ENCODE peak calls at places on chromosome 22, in four cellular contexts. M is K562, V is Panc1, Z is HepG2. K is an unnamed sample.

GRCh38 chr22:40922484-40923303 is 28.5 kb upstream of the RBX1 start:
- DNase-seq in M (peak), V (peak), Z (peak), K (peak)

GRCh38 chr22:26751217-26751616 is 93.8 kb downstream of the MIAT start:
- DNase-seq in M (no peak), V (no peak), Z (no peak), K (no peak)

GRCh38 chr22:21755855-21756284 is 20.3 kb upstream of the YPEL1 start:
- DNase-seq in M (peak), V (no peak), Z (peak), K (no peak)

GRCh38 chr22:22395230-22395629 is 113.3 kb downstream of the ZNF280B start:
- DNase-seq in M (peak), V (no peak), Z (no peak), K (no peak)

GRCh38 chr22:29773233-29773632 is 6.1 kb downstream of the UQCR10 start:
- DNase-seq in M (no peak), V (no peak), Z (no peak), K (peak)

GRCh38 chr22:18156878-18157713 is 7.1 kb downstream of the USP18 start:
- DNase-seq in M (peak), V (no peak), Z (peak), K (peak)

GRCh38 chr22:35053060-35053835 is 12.7 kb upstream of the ISX start:
- DNase-seq in M (no peak), V (no peak), Z (no peak), K (no peak)

GRCh38 chr22:24409707-24410106 is 17.7 kb upstream of the ADORA2A start:
- DNase-seq in M (no peak), V (no peak), Z (no peak), K (no peak)

GRCh38 chr22:47173535-47174021 is 411.1 kb downstream of the TBC1D22A start:
- DNase-seq in M (no peak), V (no peak), Z (no peak), K (no peak)

GRCh38 chr22:23370251-23370650 is 189.9 kb downstream of the BCR start:
- DNase-seq in M (no peak), V (no peak), Z (no peak), K (no peak)

GRCh38 chr22:50687829-50688228 is 15.2 kb downstream of the SHANK3 start:
- DNase-seq in M (no peak), V (no peak), Z (no peak), K (no peak)

GRCh38 chr22:40498454-40499186 is 128.2 kb downstream of the SGSM3 start:
- DNase-seq in M (no peak), V (peak), Z (peak), K (peak)

GRCh38 chr22:50683086-50683993 is 10.7 kb downstream of the SHANK3 start:
- DNase-seq in M (no peak), V (no peak), Z (no peak), K (no peak)

GRCh38 chr22:22802346-22802970 is 85.2 kb upstream of the IGLL5 start:
- DNase-seq in M (peak), V (no peak), Z (no peak), K (no peak)

GRCh38 chr22:31122532-31123291 is at the start of gene INPP5J:
- DNase-seq in M (no peak), V (no peak), Z (peak), K (peak)

GRCh38 chr22:50548046-50548912 is 2.6 kb downstream of the KLHDC7B start:
- DNase-seq in M (no peak), V (no peak), Z (no peak), K (no peak)

DNA sequence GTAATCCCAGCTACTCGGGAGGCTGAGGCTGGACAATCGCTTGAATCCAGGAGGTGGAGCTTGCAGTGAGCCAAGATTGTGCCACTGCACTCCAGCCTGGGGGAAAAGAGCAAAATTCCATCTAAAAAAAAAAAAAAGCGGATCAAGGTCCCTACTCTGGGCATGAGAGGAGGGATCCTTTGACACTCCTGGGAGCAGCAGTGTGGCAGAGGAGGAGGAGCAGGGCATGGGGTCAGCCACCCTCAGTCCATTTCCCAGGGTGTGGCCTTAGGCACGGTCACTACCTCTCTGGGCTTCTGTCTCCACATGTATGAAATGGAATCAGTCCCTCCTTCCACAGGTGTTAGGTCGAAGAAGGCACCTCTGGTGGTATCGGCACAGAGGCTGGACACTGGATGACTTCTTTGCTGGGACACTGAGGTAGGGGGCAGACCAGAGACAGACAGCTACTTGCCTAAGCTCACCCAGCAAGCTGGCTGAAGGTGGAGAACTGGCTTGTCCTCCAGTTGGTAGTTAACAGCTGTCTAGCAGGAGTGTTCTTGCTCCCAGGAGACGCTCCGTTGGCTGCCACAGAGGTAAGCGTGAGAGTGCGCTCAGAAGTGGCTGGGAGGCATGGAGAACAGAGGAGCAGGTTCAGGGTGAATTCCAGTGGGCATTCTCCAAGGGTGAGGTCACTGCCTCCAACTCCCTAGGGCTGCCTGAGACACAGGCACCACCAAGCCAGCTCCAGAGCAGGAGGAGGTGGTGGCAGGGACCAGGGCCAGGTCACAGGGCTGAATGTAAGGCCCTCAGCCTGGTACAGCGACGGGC is 19.6 kb downstream of the TXN2 start:
- DNase-seq in M (no peak), V (no peak), Z (peak), K (no peak)
- TF ChIP-seq TCF7L2 in M (no peak), V (no peak), Z (no peak), K (no peak)

GRCh38 chr22:48227341-48228018 is 1465.0 kb downstream of the TBC1D22A start:
- DNase-seq in M (no peak), V (no peak), Z (no peak), K (no peak)
- TF ChIP-seq TCF7L2 in M (no peak), V (no peak), Z (no peak), K (no peak)

GRCh38 chr22:42284643-42285181 is 14.3 kb upstream of the TCF20 start:
- DNase-seq in M (no peak), V (no peak), Z (no peak), K (no peak)

GRCh38 chr22:42282943-42283287 is 12.5 kb upstream of the TCF20 start:
- DNase-seq in M (no peak), V (no peak), Z (no peak), K (no peak)

GRCh38 chr22:42282252-42282942 is 11.9 kb upstream of the TCF20 start:
- DNase-seq in M (no peak), V (no peak), Z (peak), K (no peak)

GRCh38 chr22:42284230-42284591 is 13.8 kb upstream of the TCF20 start:
- DNase-seq in M (no peak), V (no peak), Z (no peak), K (no peak)

GRCh38 chr22:42283288-42284229 is 13.1 kb upstream of the TCF20 start:
- DNase-seq in M (no peak), V (no peak), Z (no peak), K (no peak)
- TF ChIP-seq TCF7L2 in M (no peak), V (no peak), Z (no peak), K (no peak)

GRCh38 chr22:43289551-43289963 is 53.6 kb downstream of the SCUBE1 start:
- DNase-seq in M (no peak), V (no peak), Z (no peak), K (no peak)

GRCh38 chr22:43288378-43288777 is 54.8 kb downstream of the SCUBE1 start:
- DNase-seq in M (no peak), V (no peak), Z (no peak), K (no peak)

GRCh38 chr22:43288807-43289417 is 54.3 kb downstream of the SCUBE1 start:
- DNase-seq in M (no peak), V (no peak), Z (no peak), K (no peak)

GRCh38 chr22:43291381-43291780 is 51.8 kb downstream of the SCUBE1 start:
- DNase-seq in M (no peak), V (no peak), Z (no peak), K (no peak)

GRCh38 chr22:43289976-43290663 is 53.1 kb downstream of the SCUBE1 start:
- DNase-seq in M (no peak), V (no peak), Z (no peak), K (no peak)
- TF ChIP-seq TCF7L2 in M (no peak), V (no peak), Z (no peak), K (no peak)

GRCh38 chr22:39230261-39231196 is 14.3 kb downstream of the PDGFB start:
- DNase-seq in M (no peak), V (no peak), Z (peak), K (no peak)
- TF ChIP-seq TCF7L2 in M (no peak), V (no peak), Z (no peak), K (no peak)

DNA sequence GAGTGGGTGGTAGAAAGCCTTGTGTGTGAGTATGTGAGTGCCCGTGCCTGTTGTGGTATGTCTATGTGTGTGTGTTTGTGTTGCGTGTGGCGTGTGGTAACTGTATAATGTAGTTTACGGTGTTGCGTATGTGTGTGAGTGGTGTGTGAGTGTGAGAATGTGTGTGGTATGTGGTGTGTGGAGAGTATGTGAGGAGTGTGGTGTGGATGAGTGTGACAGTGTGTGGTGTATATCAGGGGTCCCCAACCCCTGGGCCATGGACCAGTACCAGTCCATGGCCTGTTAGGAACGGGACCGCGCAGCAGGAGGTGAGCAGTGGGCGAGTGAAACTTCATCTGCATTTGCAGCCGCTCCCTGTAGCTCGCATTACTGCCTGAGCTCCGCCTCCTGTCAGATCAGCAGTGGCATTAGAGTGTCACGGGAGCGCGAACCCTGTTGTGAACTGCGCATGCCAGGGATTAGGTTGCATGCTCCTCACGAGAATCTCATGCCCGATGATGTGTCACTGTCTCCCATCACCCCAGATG is 5.7 kb downstream of the UPK3A start:
- DNase-seq in M (no peak), V (no peak), Z (no peak), K (peak)
- TF ChIP-seq TCF7L2 in M (no peak), V (no peak), Z (no peak), K (no peak)

GRCh38 chr22:32684822-32685187 is 116.7 kb upstream of the TIMP3 start:
- DNase-seq in M (no peak), V (no peak), Z (no peak), K (no peak)
- TF ChIP-seq TCF7L2 in M (no peak), V (no peak), Z (no peak), K (no peak)

DNA sequence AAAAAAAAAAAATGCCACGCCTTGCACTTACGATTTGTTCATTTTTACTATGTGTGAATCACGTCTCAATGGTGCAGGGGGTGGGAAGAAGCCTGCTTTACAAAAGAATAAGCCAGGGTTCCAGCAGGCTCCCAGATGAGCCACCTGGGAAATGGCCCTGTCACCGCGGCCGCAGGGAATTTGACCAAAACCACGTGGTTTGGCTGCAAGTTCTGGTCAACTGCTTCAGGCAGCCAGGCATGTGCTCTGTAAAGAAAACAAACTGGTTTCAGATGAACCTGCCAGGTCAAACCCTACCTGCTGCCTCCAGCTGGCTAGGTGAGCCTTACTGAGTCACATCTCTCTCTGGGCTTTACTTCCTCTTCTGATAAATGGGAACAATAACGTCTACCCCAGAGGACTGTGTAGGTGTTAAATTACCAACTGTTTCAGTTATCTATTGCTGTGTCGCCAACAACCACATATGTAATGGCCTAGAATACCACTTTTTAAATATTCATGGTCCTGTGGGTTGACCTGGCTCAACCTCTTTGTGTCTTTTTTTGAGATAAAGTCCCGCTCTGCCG is 30.5 kb upstream of the GCAT start:
- DNase-seq in M (peak), V (no peak), Z (peak), K (peak)
- TF ChIP-seq TCF7L2 in M (no peak), V (no peak), Z (no peak), K (no peak)

GRCh38 chr22:36373258-36373579 is 14.5 kb downstream of the MYH9 start:
- DNase-seq in M (no peak), V (no peak), Z (no peak), K (no peak)

GRCh38 chr22:36375071-36375980 is 12.4 kb downstream of the MYH9 start:
- DNase-seq in M (no peak), V (no peak), Z (no peak), K (no peak)

GRCh38 chr22:36376265-36376664 is 11.5 kb downstream of the MYH9 start:
- DNase-seq in M (no peak), V (no peak), Z (no peak), K (no peak)

GRCh38 chr22:36377022-36377631 is 10.6 kb downstream of the MYH9 start:
- DNase-seq in M (no peak), V (no peak), Z (no peak), K (no peak)

DNA sequence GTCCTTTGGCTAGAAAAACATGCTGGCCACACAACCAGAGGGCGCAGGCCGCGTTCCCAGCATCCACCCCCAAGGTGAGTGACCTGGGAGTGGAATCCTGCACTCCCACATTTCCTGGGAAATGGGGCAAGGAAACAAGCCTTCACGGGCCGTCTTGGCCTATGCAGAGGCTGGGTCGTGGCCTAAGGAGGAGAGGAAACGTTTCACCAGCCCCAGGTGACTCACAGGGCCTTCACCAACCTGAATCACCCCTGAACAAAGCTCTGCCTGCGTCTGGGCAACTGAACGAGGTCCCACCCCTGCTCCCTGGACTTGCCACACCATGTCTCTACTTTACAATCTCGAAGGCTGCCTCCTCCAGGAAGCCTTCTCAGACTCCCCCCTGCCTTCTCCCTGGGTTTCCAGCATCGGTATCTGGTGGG is 13.2 kb downstream of the MYH9 start:
- DNase-seq in M (no peak), V (no peak), Z (no peak), K (peak)
- TF ChIP-seq TCF7L2 in M (no peak), V (no peak), Z (no peak), K (no peak)

GRCh38 chr22:20260071-20260722 is 7.9 kb downstream of the RTN4R start:
- DNase-seq in M (no peak), V (no peak), Z (no peak), K (no peak)
- TF ChIP-seq TCF7L2 in M (no peak), V (no peak), Z (no peak), K (no peak)

K was measured in HCT116.